ENCODE peak calls at places on chromosomes 12 and 14, in seven cellular contexts. One of them, this sample, is unnamed.
A peak's percentile ranks its signal among the peaks of the same experiment; 100 is the strongest.

GRCh38 chr14:93936245-93936644 is 9.1 kb downstream of the FAM181A start:
- DNase-seq in suprapubic skin: no peak
- DNase-seq in T-helper 17 cell: no peak
- DNase-seq in left ventricle myocardium inferior: no peak
- DNase-seq in prostate gland: no peak
- DNase-seq in neuronal stem cell: peak; percentile 48
- DNase-seq in MM.1S: no peak
- DNase-seq in this sample: no peak

GRCh38 chr14:92475451-92476187 is 38.0 kb upstream of the RIN3 start:
- DNase-seq in left ventricle myocardium inferior: peak; percentile 68
- DNase-seq in MM.1S: no peak
- DNase-seq in T-helper 17 cell: no peak
- DNase-seq in prostate gland: no peak
- DNase-seq in suprapubic skin: peak; percentile 90
- DNase-seq in neuronal stem cell: no peak
- DNase-seq in this sample: no peak

GRCh38 chr12:41605528-41606295 is 417.6 kb downstream of the PDZRN4 start:
- DNase-seq in neuronal stem cell: no peak
- DNase-seq in left ventricle myocardium inferior: no peak
- DNase-seq in suprapubic skin: no peak
- DNase-seq in prostate gland: no peak
- DNase-seq in MM.1S: peak; percentile 14
- DNase-seq in T-helper 17 cell: no peak
- DNase-seq in this sample: no peak

GRCh38 chr12:75205556-75205955 is 4.1 kb downstream of the KCNC2 start:
- DNase-seq in neuronal stem cell: no peak
- DNase-seq in MM.1S: no peak
- DNase-seq in left ventricle myocardium inferior: no peak
- DNase-seq in prostate gland: no peak
- DNase-seq in suprapubic skin: no peak
- DNase-seq in T-helper 17 cell: no peak
- DNase-seq in this sample: no peak

GRCh38 chr14:35261774-35262173 is 30.4 kb upstream of the PSMA6 start:
- DNase-seq in T-helper 17 cell: no peak
- DNase-seq in prostate gland: no peak
- DNase-seq in neuronal stem cell: no peak
- DNase-seq in suprapubic skin: no peak
- DNase-seq in MM.1S: no peak
- DNase-seq in left ventricle myocardium inferior: no peak
- DNase-seq in this sample: no peak

GRCh38 chr14:80275208-80275850 is 64.0 kb upstream of the DIO2 start:
- DNase-seq in MM.1S: no peak
- DNase-seq in neuronal stem cell: no peak
- DNase-seq in prostate gland: no peak
- DNase-seq in left ventricle myocardium inferior: no peak
- DNase-seq in suprapubic skin: no peak
- DNase-seq in T-helper 17 cell: no peak
- DNase-seq in this sample: no peak

GRCh38 chr12:5071496-5071895 is 27.8 kb downstream of the KCNA5 start:
- DNase-seq in T-helper 17 cell: no peak
- DNase-seq in neuronal stem cell: no peak
- DNase-seq in prostate gland: no peak
- DNase-seq in left ventricle myocardium inferior: no peak
- DNase-seq in MM.1S: no peak
- DNase-seq in suprapubic skin: no peak
- DNase-seq in this sample: no peak

GRCh38 chr14:57418999-57419398 is 28.6 kb downstream of the NAA30 start:
- DNase-seq in suprapubic skin: no peak
- DNase-seq in left ventricle myocardium inferior: no peak
- DNase-seq in neuronal stem cell: no peak
- DNase-seq in MM.1S: no peak
- DNase-seq in prostate gland: no peak
- DNase-seq in T-helper 17 cell: no peak
- DNase-seq in this sample: no peak

GRCh38 chr14:87581298-87581697 is 411.7 kb downstream of the GALC start:
- DNase-seq in prostate gland: no peak
- DNase-seq in T-helper 17 cell: no peak
- DNase-seq in left ventricle myocardium inferior: no peak
- DNase-seq in neuronal stem cell: no peak
- DNase-seq in suprapubic skin: no peak
- DNase-seq in MM.1S: no peak
- DNase-seq in this sample: no peak

GRCh38 chr14:94314890-94315289 is 8.2 kb downstream of the SERPINA6 start:
- DNase-seq in MM.1S: no peak
- DNase-seq in neuronal stem cell: no peak
- DNase-seq in prostate gland: no peak
- DNase-seq in T-helper 17 cell: no peak
- DNase-seq in suprapubic skin: no peak
- DNase-seq in left ventricle myocardium inferior: no peak
- DNase-seq in this sample: no peak

GRCh38 chr14:104563742-104564615 is 15.6 kb upstream of the C14orf180 start:
- DNase-seq in MM.1S: no peak
- DNase-seq in T-helper 17 cell: peak; percentile 52
- DNase-seq in prostate gland: peak; percentile 67
- DNase-seq in neuronal stem cell: peak; percentile 67
- DNase-seq in suprapubic skin: no peak
- DNase-seq in left ventricle myocardium inferior: peak; percentile 67
- DNase-seq in this sample: peak; percentile 61

GRCh38 chr12:49671051-49671765 is 36.0 kb downstream of the FMNL3 start:
- DNase-seq in T-helper 17 cell: peak; percentile 33
- DNase-seq in suprapubic skin: no peak
- DNase-seq in MM.1S: peak; percentile 21
- DNase-seq in left ventricle myocardium inferior: no peak
- DNase-seq in neuronal stem cell: no peak
- DNase-seq in prostate gland: no peak
- DNase-seq in this sample: peak; percentile 48

GRCh38 chr12:107775093-107775721 is 703 bp downstream of the ASCL4 start:
- DNase-seq in neuronal stem cell: peak; percentile 67
- DNase-seq in left ventricle myocardium inferior: no peak
- DNase-seq in prostate gland: no peak
- DNase-seq in MM.1S: no peak
- DNase-seq in suprapubic skin: no peak
- DNase-seq in T-helper 17 cell: no peak
- DNase-seq in this sample: no peak

GRCh38 chr12:39236994-39237393 is 205.9 kb downstream of the KIF21A start:
- DNase-seq in left ventricle myocardium inferior: no peak
- DNase-seq in T-helper 17 cell: no peak
- DNase-seq in prostate gland: no peak
- DNase-seq in suprapubic skin: no peak
- DNase-seq in MM.1S: no peak
- DNase-seq in neuronal stem cell: no peak
- DNase-seq in this sample: no peak

GRCh38 chr12:42014972-42015371 is 129.7 kb downstream of the GXYLT1 start:
- DNase-seq in left ventricle myocardium inferior: no peak
- DNase-seq in MM.1S: no peak
- DNase-seq in T-helper 17 cell: no peak
- DNase-seq in neuronal stem cell: no peak
- DNase-seq in prostate gland: no peak
- DNase-seq in suprapubic skin: no peak
- DNase-seq in this sample: no peak

GRCh38 chr12:60501124-60501729 is 905.4 kb downstream of the SLC16A7 start:
- DNase-seq in T-helper 17 cell: no peak
- DNase-seq in prostate gland: no peak
- DNase-seq in left ventricle myocardium inferior: no peak
- DNase-seq in suprapubic skin: no peak
- DNase-seq in MM.1S: peak; percentile 30
- DNase-seq in neuronal stem cell: no peak
- DNase-seq in this sample: no peak

GRCh38 chr14:29896354-29896768 is 31.3 kb downstream of the PRKD1 start:
- DNase-seq in neuronal stem cell: no peak
- DNase-seq in MM.1S: no peak
- DNase-seq in T-helper 17 cell: no peak
- DNase-seq in left ventricle myocardium inferior: no peak
- DNase-seq in prostate gland: peak; percentile 14
- DNase-seq in suprapubic skin: no peak
- DNase-seq in this sample: no peak

GRCh38 chr14:52077261-52077984 is 8.6 kb upstream of the NID2 start:
- DNase-seq in suprapubic skin: no peak
- DNase-seq in T-helper 17 cell: no peak
- DNase-seq in neuronal stem cell: no peak
- DNase-seq in prostate gland: no peak
- DNase-seq in left ventricle myocardium inferior: no peak
- DNase-seq in MM.1S: no peak
- DNase-seq in this sample: no peak

GRCh38 chr14:22598896-22599244 is 770 bp downstream of the ABHD4 start:
- DNase-seq in prostate gland: peak; percentile 67
- DNase-seq in neuronal stem cell: no peak
- DNase-seq in left ventricle myocardium inferior: no peak
- DNase-seq in suprapubic skin: no peak
- DNase-seq in MM.1S: peak; percentile 57
- DNase-seq in T-helper 17 cell: no peak
- DNase-seq in this sample: no peak

DNA sequence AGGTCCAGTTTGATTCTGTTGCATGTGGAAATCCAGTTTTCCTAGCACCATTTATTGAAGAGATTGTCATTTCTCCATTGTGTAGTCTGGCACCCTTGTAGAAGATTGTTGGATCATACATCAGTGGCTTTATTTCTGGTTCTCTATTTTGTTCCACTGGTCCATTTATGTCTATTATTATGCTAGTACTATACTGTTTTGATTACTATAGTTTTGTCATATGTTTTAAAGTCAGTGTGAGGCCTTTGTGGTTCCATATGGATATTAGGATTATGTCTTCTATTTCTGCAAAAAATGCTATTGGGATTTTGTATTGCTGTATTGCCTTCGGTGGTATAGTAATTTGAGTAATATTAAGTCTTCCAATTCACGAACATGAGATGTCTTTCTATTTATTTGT is 51.4 kb downstream of the LEMD3 start:
- DNase-seq in MM.1S: no peak
- DNase-seq in suprapubic skin: no peak
- DNase-seq in T-helper 17 cell: no peak
- DNase-seq in neuronal stem cell: no peak
- DNase-seq in prostate gland: no peak
- DNase-seq in left ventricle myocardium inferior: no peak
- DNase-seq in this sample: no peak
- H3K9me3 ChIP-seq in MM.1S: no peaks in the 10 kb centered on the region
- H3K9me3 ChIP-seq in suprapubic skin: peaks cover 9% of the 10 kb centered on the region
- H3K9me3 ChIP-seq in T-helper 17 cell: peaks cover 6% of the 10 kb centered on the region
- H3K9me3 ChIP-seq in neuronal stem cell: peaks cover 50% of the 10 kb centered on the region
- H3K9me3 ChIP-seq in prostate gland: no peaks in the 10 kb centered on the region
- H3K9me3 ChIP-seq in left ventricle myocardium inferior: peaks cover 31% of the 10 kb centered on the region
- H3K9me3 ChIP-seq in this sample: peaks cover 13% of the 10 kb centered on the region

DNA sequence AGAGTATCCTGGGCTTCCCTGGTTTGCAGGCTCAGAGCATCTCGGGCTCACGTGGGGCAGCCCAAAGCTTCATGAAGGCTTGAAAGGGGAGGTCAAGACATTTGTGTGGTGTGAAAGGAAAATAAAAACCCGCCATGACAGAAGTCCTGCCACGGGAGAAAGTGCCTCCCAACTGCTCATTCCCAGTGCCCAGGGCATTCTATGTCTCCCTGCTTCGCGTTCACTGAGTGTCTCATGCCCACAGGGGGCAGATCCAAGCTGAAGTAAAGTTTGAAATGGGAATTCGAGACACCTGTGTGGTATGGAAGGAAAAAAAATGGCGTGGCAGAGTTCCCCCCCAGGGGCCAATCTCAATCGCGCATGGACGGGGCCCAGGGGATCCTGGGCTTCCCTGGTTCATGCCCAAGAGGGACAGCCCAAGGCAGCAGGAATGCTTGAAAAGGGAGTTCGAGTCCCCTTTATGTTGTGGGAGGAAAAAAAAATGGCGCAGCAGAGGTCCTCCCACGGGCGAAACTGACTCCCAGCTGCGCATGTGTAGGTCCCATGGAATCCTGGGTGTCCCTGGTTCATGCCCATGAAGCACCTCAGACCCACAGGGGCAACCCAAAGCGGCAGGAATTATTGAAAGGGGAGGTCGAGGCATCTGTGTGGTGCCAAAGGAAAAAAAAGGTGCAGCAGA is 576.7 kb downstream of the ALG10 start:
- DNase-seq in T-helper 17 cell: no peak
- DNase-seq in MM.1S: no peak
- DNase-seq in neuronal stem cell: no peak
- DNase-seq in suprapubic skin: peak; percentile 54
- DNase-seq in prostate gland: no peak
- DNase-seq in left ventricle myocardium inferior: no peak
- DNase-seq in this sample: no peak
- H3K9me3 ChIP-seq in T-helper 17 cell: peaks cover 5% of the 10 kb centered on the region
- H3K9me3 ChIP-seq in MM.1S: no peaks in the 10 kb centered on the region
- H3K9me3 ChIP-seq in neuronal stem cell: peaks cover 4% of the 10 kb centered on the region
- H3K9me3 ChIP-seq in suprapubic skin: peaks cover 53% of the 10 kb centered on the region
- H3K9me3 ChIP-seq in prostate gland: no peaks in the 10 kb centered on the region
- H3K9me3 ChIP-seq in left ventricle myocardium inferior: peaks cover 100% of the 10 kb centered on the region
- H3K9me3 ChIP-seq in this sample: peaks cover 78% of the 10 kb centered on the region

DNA sequence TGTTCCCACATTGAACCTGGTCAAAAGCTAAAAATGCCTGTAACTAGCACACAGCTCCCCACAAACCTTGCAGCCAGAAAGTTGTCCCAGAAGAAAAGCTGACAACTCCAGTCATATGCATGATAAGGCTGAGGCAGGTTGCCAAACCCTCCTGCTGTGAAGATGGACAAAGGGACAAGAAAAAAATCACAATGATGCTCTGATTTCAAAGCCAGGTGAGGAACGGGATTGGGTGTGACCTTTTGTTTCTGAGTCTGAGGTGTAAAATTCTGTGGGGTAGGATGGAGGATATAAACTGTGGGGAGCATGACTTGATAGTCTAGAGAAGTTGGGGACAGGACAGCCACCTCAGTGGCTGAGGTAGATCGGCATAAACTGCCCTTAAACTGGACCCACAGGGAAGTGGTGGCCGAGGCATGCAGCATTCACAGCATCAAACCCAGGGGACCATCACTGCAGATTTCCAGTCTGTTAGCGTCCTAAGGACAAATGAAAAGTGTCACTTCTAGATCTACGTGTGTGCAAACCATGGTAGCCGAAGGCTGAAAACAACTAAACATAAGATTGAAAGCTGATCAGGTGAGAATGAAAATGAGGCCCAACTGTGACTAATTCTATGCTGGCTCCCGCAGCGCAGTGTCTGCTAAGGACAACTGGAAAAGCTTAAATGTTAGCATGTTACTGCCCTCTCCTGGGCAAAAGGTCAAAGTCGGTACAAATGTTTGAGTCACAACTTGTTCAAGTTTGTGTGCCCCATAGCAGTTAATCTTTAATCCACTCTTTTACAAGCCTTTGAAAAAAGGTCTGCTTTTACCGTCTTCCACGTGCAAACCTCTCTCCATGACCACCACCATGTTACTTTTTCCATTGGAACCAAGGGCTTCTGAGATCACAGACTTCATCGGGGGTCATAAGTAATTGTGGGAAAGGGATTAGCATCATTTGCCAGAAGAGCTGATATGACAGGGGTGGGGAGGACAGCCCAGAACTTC is 39.8 kb downstream of the GRIN2B start:
- DNase-seq in prostate gland: no peak
- DNase-seq in MM.1S: peak; percentile 48
- DNase-seq in T-helper 17 cell: no peak
- DNase-seq in neuronal stem cell: peak; percentile 58
- DNase-seq in left ventricle myocardium inferior: no peak
- DNase-seq in suprapubic skin: no peak
- DNase-seq in this sample: no peak
- H3K9me3 ChIP-seq in prostate gland: no peaks in the 10 kb centered on the region
- H3K9me3 ChIP-seq in MM.1S: no peaks in the 10 kb centered on the region
- H3K9me3 ChIP-seq in T-helper 17 cell: no peaks in the 10 kb centered on the region
- H3K9me3 ChIP-seq in neuronal stem cell: peaks cover 15% of the 10 kb centered on the region
- H3K9me3 ChIP-seq in left ventricle myocardium inferior: peaks cover 23% of the 10 kb centered on the region
- H3K9me3 ChIP-seq in suprapubic skin: no peaks in the 10 kb centered on the region
- H3K9me3 ChIP-seq in this sample: peaks cover 3% of the 10 kb centered on the region

DNA sequence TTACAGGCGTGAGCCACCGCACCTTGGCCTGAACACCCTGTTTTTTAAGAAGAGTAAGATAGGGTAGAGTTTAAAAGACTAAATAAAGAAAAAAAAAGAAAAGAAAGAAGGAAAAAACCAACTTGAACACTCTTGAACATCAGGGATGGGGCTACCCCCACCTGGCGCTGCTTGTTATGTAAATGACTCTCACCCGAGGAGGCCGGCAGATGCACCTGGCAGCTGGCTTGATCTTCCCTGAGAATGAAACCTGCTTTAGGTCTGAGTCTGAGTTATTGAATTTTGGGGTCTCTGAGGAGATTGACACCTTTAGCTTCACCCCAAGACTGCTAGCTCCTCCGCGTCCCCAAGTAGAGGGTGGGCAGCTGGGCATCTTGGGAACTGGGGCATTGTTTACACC is 15.5 kb upstream of the MEG3 start:
- DNase-seq in T-helper 17 cell: no peak
- DNase-seq in suprapubic skin: no peak
- DNase-seq in neuronal stem cell: no peak
- DNase-seq in MM.1S: no peak
- DNase-seq in left ventricle myocardium inferior: no peak
- DNase-seq in prostate gland: no peak
- DNase-seq in this sample: no peak
- H3K9me3 ChIP-seq in T-helper 17 cell: no peaks in the 10 kb centered on the region
- H3K9me3 ChIP-seq in suprapubic skin: no peaks in the 10 kb centered on the region
- H3K9me3 ChIP-seq in neuronal stem cell: peaks cover 45% of the 10 kb centered on the region
- H3K9me3 ChIP-seq in MM.1S: no peaks in the 10 kb centered on the region
- H3K9me3 ChIP-seq in left ventricle myocardium inferior: peaks cover 43% of the 10 kb centered on the region
- H3K9me3 ChIP-seq in prostate gland: no peaks in the 10 kb centered on the region
- H3K9me3 ChIP-seq in this sample: peaks cover 19% of the 10 kb centered on the region